ENCODE peak calls at places on chromosomes 7 and 10, in five cellular contexts. Q is AG04450, U is IMR-90, M is uterus, J is astrocyte. F is an unnamed sample.

GRCh38 chr7:121940907-121941306 is 67.9 kb downstream of the PTPRZ1 start:
- DNase-seq in M (no peak), Q (no peak), U (no peak), J (no peak), F (no peak)

GRCh38 chr10:131848741-131849590 is 51.8 kb upstream of the PPP2R2D start:
- DNase-seq in M (no peak), Q (no peak), J (no peak), U (no peak), F (no peak)

GRCh38 chr7:22849158-22849557 is 26.5 kb upstream of the TOMM7 start:
- DNase-seq in Q (no peak), M (no peak), J (no peak), U (no peak), F (no peak)

GRCh38 chr10:46558411-46559185 is 2.1 kb upstream of the GPRIN2 start:
- DNase-seq in M (peak; percentile 10), Q (no peak), U (no peak), J (no peak), F (peak; percentile 29)

GRCh38 chr10:34637419-34637911 is 177.6 kb downstream of the PARD3 start:
- DNase-seq in J (peak; percentile 14), U (peak; percentile 23), Q (no peak), M (peak; percentile 57), F (peak; percentile 29)

GRCh38 chr10:73937333-73938020 is 26.5 kb downstream of the PLAU start:
- DNase-seq in J (no peak), M (no peak), Q (no peak), U (no peak), F (no peak)

GRCh38 chr7:5450549-5451327 is 27.1 kb upstream of the TNRC18 start:
- DNase-seq in Q (no peak), U (peak; percentile 34), J (no peak), M (peak; percentile 56), F (peak; percentile 62)

GRCh38 chr7:20131776-20132175 is 85.4 kb downstream of the MACC1 start:
- DNase-seq in M (no peak), J (no peak), U (no peak), Q (no peak), F (no peak)

GRCh38 chr7:42126475-42127231 is 110.4 kb downstream of the GLI3 start:
- DNase-seq in J (no peak), U (no peak), Q (no peak), M (no peak), F (no peak)

GRCh38 chr7:12985228-12985627 is 297.8 kb downstream of the ARL4A start:
- DNase-seq in Q (no peak), J (no peak), U (no peak), M (no peak), F (no peak)

GRCh38 chr7:158613481-158613880 is 25.9 kb upstream of the PTPRN2 start:
- DNase-seq in U (no peak), Q (no peak), M (no peak), J (peak; percentile 11), F (no peak)

GRCh38 chr10:93030409-93030808 is 30.2 kb upstream of the CYP26C1 start:
- DNase-seq in M (no peak), J (peak; percentile 77), U (peak; percentile 82), Q (peak; percentile 42), F (no peak)

GRCh38 chr10:98431016-98431415 is 15.7 kb downstream of the HPS1 start:
- DNase-seq in M (no peak), U (no peak), J (no peak), Q (no peak), F (no peak)

GRCh38 chr10:21720090-21720489 is 186.1 kb downstream of the MLLT10 start:
- DNase-seq in Q (no peak), U (peak; percentile 21), M (no peak), J (peak; percentile 12), F (no peak)

GRCh38 chr10:93334181-93334580 is 148.0 kb downstream of the MYOF start:
- DNase-seq in Q (no peak), U (no peak), M (no peak), J (no peak), F (no peak)

GRCh38 chr7:139995034-139995915 is 67.5 kb downstream of the PARP12 start:
- DNase-seq in J (peak; percentile 6), U (peak; percentile 87), M (peak; percentile 30), Q (peak; percentile 78), F (peak; percentile 82)

GRCh38 chr7:67346126-67346525 is 349.5 kb downstream of the TYW1 start:
- DNase-seq in J (no peak), M (no peak), Q (no peak), U (no peak), F (no peak)

GRCh38 chr10:59432207-59432900 is 70.0 kb upstream of the FAM13C start:
- DNase-seq in M (no peak), U (peak; percentile 19), Q (no peak), J (peak; percentile 51), F (no peak)

GRCh38 chr7:92245487-92246362 is at the start of the genes ANKIB1 and KRIT1:
- DNase-seq in Q (peak; percentile 21), U (peak; percentile 67), M (peak; percentile 85), J (peak; percentile 60), F (peak; percentile 90)
- TF ChIP-seq CTCF in Q (peak; percentile 16), U (no peak), M (peak; percentile 22), J (no peak), F (peak; percentile 21)

DNA sequence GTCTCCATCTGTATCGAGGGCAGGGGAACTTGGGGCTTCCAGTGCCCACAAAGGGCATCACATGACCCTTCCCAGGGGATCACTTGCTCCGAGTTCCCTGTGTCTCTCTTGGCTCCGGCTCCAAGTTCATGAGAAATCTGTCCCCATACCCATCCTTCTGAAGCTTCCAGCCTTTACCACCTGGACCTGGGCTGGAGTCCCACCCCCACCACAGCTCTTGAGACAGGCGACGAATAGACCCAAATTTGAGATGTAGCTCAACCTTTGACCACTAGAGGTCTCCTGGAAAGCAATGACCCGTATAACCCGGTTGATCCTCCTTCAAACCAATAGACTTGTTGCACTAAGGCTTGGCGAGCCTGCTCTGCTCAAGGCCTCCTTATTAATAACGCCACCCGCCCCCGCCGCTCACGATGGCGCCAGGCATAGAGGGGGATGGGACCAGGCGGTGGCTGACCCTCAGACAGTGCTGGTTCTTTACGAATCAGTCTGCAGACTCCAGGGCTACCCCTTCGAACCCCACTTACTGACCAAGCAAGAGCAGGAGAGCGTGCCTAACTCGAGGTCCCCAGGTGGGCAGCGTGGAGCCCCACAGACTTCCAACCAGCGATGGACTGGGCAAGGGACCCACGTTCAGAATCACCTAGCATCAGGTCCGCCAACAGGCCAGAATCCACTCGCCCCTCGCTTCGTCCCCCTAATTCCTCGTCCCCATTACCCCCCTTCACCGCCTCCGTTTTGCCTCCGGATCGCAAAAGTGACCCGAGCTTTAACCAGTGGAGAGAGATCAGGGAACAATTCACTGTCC is 4.4 kb upstream of the ARID5B start:
- DNase-seq in J (peak; percentile 47), Q (no peak), U (peak; percentile 27), M (peak; percentile 60), F (no peak)
- H3K4me3 ChIP-seq in J (peak overlapping the region; percentile 40), Q (no peak overlapping the region), U (no peak overlapping the region), M (peak overlapping the region; percentile 28), F (peak overlapping the region; percentile 60)

DNA sequence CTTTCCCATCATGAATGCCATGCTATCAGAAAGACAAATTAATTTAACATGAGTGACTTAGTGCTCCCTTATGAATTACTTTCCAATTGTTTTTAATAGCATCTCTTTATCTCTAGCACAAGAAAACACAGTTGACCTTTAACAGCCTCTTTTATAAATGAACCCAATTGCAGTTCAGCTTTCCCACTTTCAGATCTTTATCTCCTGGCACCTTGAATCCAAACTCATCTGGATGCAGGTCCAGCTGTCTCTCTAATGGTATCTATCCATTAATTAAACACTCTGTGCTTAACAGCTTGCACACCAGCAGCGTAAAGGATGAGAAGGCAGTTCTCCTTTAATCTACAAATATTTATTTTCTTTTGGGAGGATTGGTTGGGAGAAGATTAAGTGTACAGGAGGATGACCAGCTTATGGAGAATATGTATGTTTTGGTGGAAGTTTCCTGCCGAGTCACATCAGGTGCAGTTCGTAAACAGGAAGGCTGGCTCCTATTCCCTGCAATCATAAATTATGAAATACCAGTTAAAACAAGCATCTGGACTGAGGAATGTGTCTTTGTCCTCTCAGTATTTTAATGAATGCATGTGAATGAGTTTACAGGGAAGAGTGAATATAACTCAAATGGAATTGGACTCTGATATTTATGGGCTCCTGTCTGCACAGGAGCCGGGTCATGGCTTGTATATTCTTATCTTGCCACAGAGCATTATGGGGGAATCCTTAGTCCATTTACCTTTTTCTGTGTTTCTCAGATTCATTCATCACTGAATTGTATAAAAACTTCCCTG is 232.7 kb downstream of the PHF14 start:
- DNase-seq in J (no peak), M (no peak), Q (no peak), U (no peak), F (no peak)
- H3K27ac ChIP-seq in J (no peak overlapping the region), M (no peak overlapping the region), Q (no peak overlapping the region), U (no peak overlapping the region), F (no peak overlapping the region)

GRCh38 chr7:39417642-39418041 is 148.6 kb upstream of the YAE1 start:
- DNase-seq in J (no peak), M (no peak), U (no peak), Q (no peak), F (no peak)
- TF ChIP-seq CTCF in J (no peak), M (no peak), U (no peak), Q (no peak), F (no peak)

GRCh38 chr7:47622946-47623640 is 41.2 kb upstream of the TNS3 start:
- DNase-seq in Q (peak; percentile 91), U (peak; percentile 97), J (peak; percentile 94), M (peak; percentile 77), F (no peak)
- H3K4me3 ChIP-seq in Q (no peak overlapping the region), U (no peak overlapping the region), J (no peak overlapping the region), M (no peak overlapping the region), F (no peak overlapping the region)

DNA sequence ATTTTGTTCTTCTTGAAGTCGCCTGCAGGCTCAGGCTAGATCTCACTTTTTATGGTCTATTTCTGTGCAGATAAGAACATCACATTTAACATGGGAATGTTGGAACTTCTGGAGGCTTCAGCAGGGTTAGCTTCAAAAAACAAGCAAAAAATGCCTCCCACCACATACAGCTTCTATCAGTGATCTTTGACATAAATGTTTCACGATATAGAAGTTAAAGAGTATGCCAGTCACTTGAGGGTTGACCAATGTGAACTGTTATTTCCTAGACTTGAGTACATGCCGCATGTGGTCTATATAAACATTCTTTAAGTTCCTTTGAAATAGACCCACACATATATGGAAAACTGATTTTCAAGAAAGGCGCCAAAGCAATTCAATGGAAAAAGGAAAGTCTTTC is 219.2 kb upstream of the KLF14 start:
- DNase-seq in M (no peak), U (no peak), J (no peak), Q (no peak), F (no peak)
- H3K27ac ChIP-seq in M (no peak overlapping the region), U (no peak overlapping the region), J (no peak overlapping the region), Q (no peak overlapping the region), F (no peak overlapping the region)

GRCh38 chr7:98168904-98169621 is 42.2 kb upstream of the BHLHA15 start:
- DNase-seq in J (no peak), U (no peak), M (no peak), Q (no peak), F (no peak)
- TF ChIP-seq CTCF in J (no peak), U (no peak), M (no peak), Q (no peak), F (no peak)

F was measured in dorsolateral prefrontal cortex.